ENCODE peak calls at places on chromosome 12, in four cellular contexts. One of them, this sample, is unnamed.

GRCh38 chr12:105334001-105334400 is 3.5 kb downstream of the C12orf75 start:
- DNase-seq in thyroid gland: no peak
- DNase-seq in uterus: no peak
- DNase-seq in thoracic aorta: no peak
- DNase-seq in this sample: no peak

GRCh38 chr12:79847417-79847816 is 87.5 kb downstream of the PPP1R12A start:
- DNase-seq in uterus: no peak
- DNase-seq in thoracic aorta: no peak
- DNase-seq in thyroid gland: no peak
- DNase-seq in this sample: no peak

GRCh38 chr12:77882709-77883108 is 52.0 kb downstream of the NAV3 start:
- DNase-seq in uterus: no peak
- DNase-seq in thoracic aorta: no peak
- DNase-seq in thyroid gland: no peak
- DNase-seq in this sample: no peak

GRCh38 chr12:6567112-6567680 is 895 bp downstream of the NOP2 start:
- DNase-seq in thoracic aorta: no peak
- DNase-seq in thyroid gland: no peak
- DNase-seq in uterus: no peak
- DNase-seq in this sample: no peak

GRCh38 chr12:104701756-104702155 is 245.0 kb downstream of the CHST11 start:
- DNase-seq in uterus: no peak
- DNase-seq in thoracic aorta: no peak
- DNase-seq in thyroid gland: peak
- DNase-seq in this sample: no peak

GRCh38 chr12:50786498-50787231 is 22.8 kb downstream of the ATF1 start:
- DNase-seq in thoracic aorta: no peak
- DNase-seq in uterus: no peak
- DNase-seq in thyroid gland: peak
- DNase-seq in this sample: no peak

GRCh38 chr12:131368073-131369071 is 342.5 kb upstream of the SFSWAP start:
- DNase-seq in uterus: no peak
- DNase-seq in thyroid gland: no peak
- DNase-seq in thoracic aorta: no peak
- DNase-seq in this sample: no peak

GRCh38 chr12:15274561-15274967 is 47.7 kb upstream of the PTPRO start:
- DNase-seq in thoracic aorta: peak
- DNase-seq in thyroid gland: no peak
- DNase-seq in uterus: peak
- DNase-seq in this sample: no peak

GRCh38 chr12:3178671-3179413 is 101.7 kb downstream of the TSPAN9 start:
- DNase-seq in thyroid gland: no peak
- DNase-seq in thoracic aorta: no peak
- DNase-seq in uterus: no peak
- DNase-seq in this sample: no peak

GRCh38 chr12:125214289-125214688 is 149.1 kb downstream of the AACS start:
- DNase-seq in thoracic aorta: no peak
- DNase-seq in uterus: no peak
- DNase-seq in thyroid gland: no peak
- DNase-seq in this sample: no peak

GRCh38 chr12:68263366-68263765 is 10.0 kb upstream of the IL22 start:
- DNase-seq in thoracic aorta: no peak
- DNase-seq in uterus: no peak
- DNase-seq in thyroid gland: peak
- DNase-seq in this sample: no peak

GRCh38 chr12:127041985-127042625 is 1224.9 kb upstream of the TMEM132C start:
- DNase-seq in thyroid gland: no peak
- DNase-seq in uterus: no peak
- DNase-seq in thoracic aorta: no peak
- DNase-seq in this sample: no peak

GRCh38 chr12:109763201-109763841 is 49.7 kb downstream of the FAM222A start:
- DNase-seq in uterus: no peak
- DNase-seq in thyroid gland: no peak
- DNase-seq in thoracic aorta: no peak
- DNase-seq in this sample: no peak

GRCh38 chr12:80190001-80190400 is 90.7 kb downstream of the OTOGL start:
- DNase-seq in uterus: no peak
- DNase-seq in thyroid gland: no peak
- DNase-seq in thoracic aorta: no peak
- DNase-seq in this sample: no peak

GRCh38 chr12:46219892-46220655 is 48.8 kb downstream of the SLC38A1 start:
- DNase-seq in uterus: no peak
- DNase-seq in thyroid gland: no peak
- DNase-seq in thoracic aorta: no peak
- DNase-seq in this sample: no peak

GRCh38 chr12:104334581-104334980 is 31.0 kb downstream of the EID3 start:
- DNase-seq in thyroid gland: no peak
- DNase-seq in uterus: no peak
- DNase-seq in thoracic aorta: no peak
- DNase-seq in this sample: no peak

GRCh38 chr12:6533653-6534157 is 612 bp upstream of the GAPDH start:
- DNase-seq in uterus: peak
- DNase-seq in thyroid gland: peak
- DNase-seq in thoracic aorta: no peak
- DNase-seq in this sample: peak

GRCh38 chr12:103642240-103642864 is 55.3 kb downstream of the STAB2 start:
- DNase-seq in thyroid gland: no peak
- DNase-seq in thoracic aorta: no peak
- DNase-seq in uterus: no peak
- DNase-seq in this sample: no peak

GRCh38 chr12:30850684-30851083 is 75.9 kb upstream of the TSPAN11 start:
- DNase-seq in thoracic aorta: no peak
- DNase-seq in thyroid gland: peak
- DNase-seq in uterus: no peak
- DNase-seq in this sample: no peak

GRCh38 chr12:116525418-116526001 is 33.7 kb upstream of the MAP1LC3B2 start:
- DNase-seq in uterus: peak
- DNase-seq in thoracic aorta: peak
- DNase-seq in thyroid gland: peak
- DNase-seq in this sample: no peak

GRCh38 chr12:105214670-105215375 is 21.2 kb downstream of the APPL2 start:
- DNase-seq in thyroid gland: no peak
- DNase-seq in uterus: no peak
- DNase-seq in thoracic aorta: no peak
- DNase-seq in this sample: no peak

GRCh38 chr12:56078931-56079728 is 835 bp upstream of the ERBB3 start:
- DNase-seq in thyroid gland: peak
- DNase-seq in thoracic aorta: peak
- DNase-seq in uterus: peak
- DNase-seq in this sample: peak

GRCh38 chr12:39993261-39993660 is 112.6 kb downstream of the SLC2A13 start:
- DNase-seq in uterus: no peak
- DNase-seq in thoracic aorta: no peak
- DNase-seq in thyroid gland: no peak
- DNase-seq in this sample: no peak

GRCh38 chr12:47602330-47602729 is 103.5 kb downstream of the RPAP3 start:
- DNase-seq in thoracic aorta: no peak
- DNase-seq in uterus: no peak
- DNase-seq in thyroid gland: no peak
- DNase-seq in this sample: no peak

GRCh38 chr12:126907900-126908764 is 1358.8 kb upstream of the TMEM132C start:
- DNase-seq in thoracic aorta: no peak
- DNase-seq in thyroid gland: no peak
- DNase-seq in uterus: no peak
- DNase-seq in this sample: no peak

GRCh38 chr12:128047266-128048060 is 219.5 kb upstream of the TMEM132C start:
- DNase-seq in thyroid gland: no peak
- DNase-seq in uterus: no peak
- DNase-seq in thoracic aorta: no peak
- DNase-seq in this sample: no peak

GRCh38 chr12:38585090-38585489 is 268.5 kb downstream of the ALG10B start:
- DNase-seq in thoracic aorta: no peak
- DNase-seq in uterus: no peak
- DNase-seq in thyroid gland: no peak
- DNase-seq in this sample: no peak

GRCh38 chr12:110170535-110171185 is 46.5 kb downstream of the IFT81 start:
- DNase-seq in thyroid gland: no peak
- DNase-seq in thoracic aorta: no peak
- DNase-seq in uterus: no peak
- DNase-seq in this sample: no peak

GRCh38 chr12:39239484-39240143 is 203.3 kb downstream of the KIF21A start:
- DNase-seq in thyroid gland: no peak
- DNase-seq in uterus: no peak
- DNase-seq in thoracic aorta: no peak
- DNase-seq in this sample: no peak

GRCh38 chr12:48978741-48979601 is 849 bp downstream of the WNT1 start:
- DNase-seq in thoracic aorta: no peak
- DNase-seq in thyroid gland: no peak
- DNase-seq in uterus: no peak
- DNase-seq in this sample: no peak

GRCh38 chr12:9700606-9700956 is 31.1 kb downstream of the CLEC2D start:
- DNase-seq in thyroid gland: no peak
- DNase-seq in thoracic aorta: no peak
- DNase-seq in uterus: no peak
- DNase-seq in this sample: no peak

GRCh38 chr12:76020731-76021672 is 10.6 kb downstream of the PHLDA1 start:
- DNase-seq in uterus: no peak
- DNase-seq in thyroid gland: no peak
- DNase-seq in thoracic aorta: no peak
- DNase-seq in this sample: no peak

DNA sequence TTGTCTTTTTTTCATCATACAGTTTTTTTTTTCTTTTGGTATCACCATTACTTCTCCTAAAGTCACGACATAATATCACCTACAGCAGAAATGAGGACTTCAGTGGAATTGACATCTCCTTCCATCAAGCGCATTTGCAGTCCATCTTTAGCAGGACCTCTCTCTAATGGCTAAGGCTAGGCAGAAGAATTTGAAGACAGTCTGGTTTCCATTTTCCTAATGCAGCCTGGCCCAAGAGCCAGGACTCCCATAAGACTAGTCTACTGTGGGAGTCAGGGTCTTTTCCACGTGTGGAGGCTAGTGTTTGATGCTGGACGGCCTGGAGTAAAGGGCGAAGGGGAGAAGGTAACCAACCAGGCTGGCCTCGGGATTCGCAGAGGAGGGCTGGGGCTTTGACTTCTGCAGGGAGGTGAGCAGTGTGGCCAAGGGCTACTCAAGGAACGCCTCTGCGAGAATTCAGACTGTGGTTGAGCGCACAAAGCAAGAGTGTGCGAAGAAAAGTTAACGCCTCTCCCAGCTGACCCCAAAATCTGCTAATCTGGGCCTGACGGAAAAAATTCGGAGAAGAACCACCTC is 740 bp upstream of the ZNF740 start:
- DNase-seq in thoracic aorta: no peak
- DNase-seq in uterus: no peak
- DNase-seq in thyroid gland: no peak
- DNase-seq in this sample: no peak
- TF ChIP-seq CTCF in thoracic aorta: no peak
- TF ChIP-seq CTCF in uterus: no peak
- TF ChIP-seq CTCF in thyroid gland: no peak
- TF ChIP-seq CTCF in this sample: no peak

GRCh38 chr12:89524201-89525001 is at the start of gene GALNT4:
- DNase-seq in uterus: peak
- DNase-seq in thoracic aorta: peak
- DNase-seq in thyroid gland: peak
- DNase-seq in this sample: peak

GRCh38 chr12:89521348-89522238 is 3.0 kb downstream of the GALNT4 start:
- DNase-seq in thoracic aorta: no peak
- DNase-seq in uterus: no peak
- DNase-seq in thyroid gland: no peak
- DNase-seq in this sample: no peak

GRCh38 chr12:89525824-89526770 is at the start of gene POC1B:
- DNase-seq in uterus: peak
- DNase-seq in thoracic aorta: peak
- DNase-seq in thyroid gland: peak
- DNase-seq in this sample: peak

GRCh38 chr12:89528434-89528833 is 2.6 kb upstream of the POC1B start:
- DNase-seq in uterus: no peak
- DNase-seq in thyroid gland: no peak
- DNase-seq in thoracic aorta: no peak
- DNase-seq in this sample: no peak

DNA sequence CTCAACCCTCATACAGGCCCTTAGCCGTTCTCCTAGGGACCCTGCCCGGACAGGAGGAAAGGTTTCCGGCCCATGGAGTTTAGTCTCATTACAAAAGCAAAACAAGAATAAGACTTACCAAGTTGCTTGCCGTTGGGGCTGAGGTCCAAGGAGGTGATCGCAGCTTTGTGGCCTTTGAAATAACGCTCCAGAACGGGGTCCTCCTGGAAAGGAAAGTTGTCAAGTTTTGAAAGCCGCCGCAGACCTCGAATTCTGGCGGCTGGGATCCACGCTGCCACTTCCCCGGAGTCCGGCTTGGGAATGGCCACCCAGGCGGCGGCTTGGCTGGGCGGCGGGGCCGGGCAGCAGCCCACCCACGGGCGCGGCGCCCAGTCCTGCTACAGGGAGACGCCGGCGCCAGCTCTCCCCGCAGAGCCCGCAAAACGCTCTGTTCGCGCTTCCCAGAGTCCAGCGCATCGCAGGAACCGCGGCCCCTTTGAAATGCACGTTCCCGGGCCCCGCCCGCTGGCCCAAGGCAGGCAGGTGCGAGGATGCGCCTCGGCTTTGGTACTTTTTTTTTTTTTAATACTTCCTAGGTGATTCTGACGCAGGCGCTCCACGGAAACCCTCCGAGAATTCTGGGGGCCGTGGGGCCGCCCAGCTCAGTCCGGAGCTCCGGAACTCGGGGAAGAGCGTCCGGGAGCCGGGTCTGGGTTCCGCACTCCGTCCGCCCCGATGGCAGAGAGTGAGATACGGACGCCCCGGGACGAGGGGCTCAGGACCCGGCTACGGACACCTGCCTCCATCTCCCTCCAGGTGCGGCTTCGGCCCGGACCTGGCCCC is 617 bp upstream of the GALNT4 start:
- DNase-seq in thyroid gland: peak
- DNase-seq in uterus: peak
- DNase-seq in thoracic aorta: no peak
- DNase-seq in this sample: no peak
- TF ChIP-seq CTCF in thyroid gland: no peak
- TF ChIP-seq CTCF in uterus: no peak
- TF ChIP-seq CTCF in thoracic aorta: peak
- TF ChIP-seq CTCF in this sample: no peak

GRCh38 chr12:153080-153746 is 60.7 kb downstream of the SLC6A12 start:
- DNase-seq in thoracic aorta: no peak
- DNase-seq in uterus: no peak
- DNase-seq in thyroid gland: peak
- DNase-seq in this sample: peak
- TF ChIP-seq CTCF in thoracic aorta: peak
- TF ChIP-seq CTCF in uterus: peak
- TF ChIP-seq CTCF in thyroid gland: no peak
- TF ChIP-seq CTCF in this sample: peak

GRCh38 chr12:41795910-41796309 is 348.8 kb downstream of the GXYLT1 start:
- DNase-seq in thyroid gland: no peak
- DNase-seq in thoracic aorta: no peak
- DNase-seq in uterus: no peak
- DNase-seq in this sample: no peak
- TF ChIP-seq CTCF in thyroid gland: no peak
- TF ChIP-seq CTCF in thoracic aorta: no peak
- TF ChIP-seq CTCF in uterus: no peak
- TF ChIP-seq CTCF in this sample: no peak

GRCh38 chr12:11577658-11578260 is 71.7 kb upstream of the ETV6 start:
- DNase-seq in thoracic aorta: no peak
- DNase-seq in thyroid gland: no peak
- DNase-seq in uterus: no peak
- DNase-seq in this sample: no peak
- TF ChIP-seq CTCF in thoracic aorta: no peak
- TF ChIP-seq CTCF in thyroid gland: no peak
- TF ChIP-seq CTCF in uterus: no peak
- TF ChIP-seq CTCF in this sample: no peak

GRCh38 chr12:113113397-113113796 is 22.2 kb downstream of the RASAL1 start:
- DNase-seq in uterus: no peak
- DNase-seq in thoracic aorta: no peak
- DNase-seq in thyroid gland: no peak
- DNase-seq in this sample: no peak
- TF ChIP-seq CTCF in uterus: no peak
- TF ChIP-seq CTCF in thoracic aorta: no peak
- TF ChIP-seq CTCF in thyroid gland: no peak
- TF ChIP-seq CTCF in this sample: no peak